ENCODE peak calls at places on chromosomes 1 and 21, in five cellular contexts. U is mesenchymal stem cell, R is IMR-90, A is neuronal stem cell, D is H1. I is an unnamed sample.

GRCh38 chr1:49102752-49103151 is 326.1 kb upstream of the BEND5 start:
- DNase-seq in U (no peak), R (no peak), A (no peak), D (no peak), I (no peak)

GRCh38 chr1:61184035-61184713 is 101.8 kb downstream of the NFIA start:
- DNase-seq in U (no peak), R (peak), A (no peak), D (no peak), I (no peak)

GRCh38 chr1:89489037-89489729 is 35.4 kb upstream of the LRRC8B start:
- DNase-seq in U (peak), R (peak), A (no peak), D (no peak), I (no peak)

GRCh38 chr1:6004412-6005123 is 12.3 kb upstream of the NPHP4 start:
- DNase-seq in U (no peak), R (no peak), A (no peak), D (no peak), I (no peak)

GRCh38 chr1:154663656-154664055 is 55.7 kb upstream of the ADAR start:
- DNase-seq in U (no peak), R (no peak), A (no peak), D (no peak), I (no peak)

GRCh38 chr1:235078927-235079381 is 49.7 kb downstream of the TOMM20 start:
- DNase-seq in U (peak), R (peak), A (no peak), D (no peak), I (no peak)

GRCh38 chr1:108007531-108007930 is 42.6 kb upstream of the VAV3 start:
- DNase-seq in U (no peak), R (no peak), A (no peak), D (no peak), I (no peak)

GRCh38 chr1:24535021-24535424 is 20.9 kb upstream of the NCMAP start:
- DNase-seq in U (no peak), R (no peak), A (no peak), D (no peak), I (no peak)

GRCh38 chr1:112673589-112674439 is 645 bp upstream of the MOV10 start:
- DNase-seq in U (peak), R (peak), A (no peak), D (no peak), I (no peak)

GRCh38 chr1:228374711-228375577 is 31.7 kb downstream of the TRIM11 start:
- DNase-seq in U (no peak), R (peak), A (no peak), D (no peak), I (no peak)

GRCh38 chr1:231626951-231627614 is 493 bp downstream of the DISC1 start:
- DNase-seq in U (peak), R (peak), A (peak), D (no peak), I (peak)

GRCh38 chr21:38956791-38957571 is 151.3 kb downstream of the ETS2 start:
- DNase-seq in U (peak), R (peak), A (no peak), D (no peak), I (no peak)

GRCh38 chr1:65420590-65421340 is at the start of the genes LEPR and LEPROT:
- DNase-seq in U (peak), R (peak), A (no peak), D (no peak), I (no peak)

GRCh38 chr1:214532070-214532469 is 19.3 kb downstream of the PTPN14 start:
- DNase-seq in U (no peak), R (no peak), A (no peak), D (no peak), I (no peak)

GRCh38 chr1:60055336-60055735 is 18.2 kb downstream of the C1orf87 start:
- DNase-seq in U (peak), R (peak), A (no peak), D (no peak), I (no peak)

GRCh38 chr1:51313961-51314777 is 16.2 kb downstream of the TTC39A start:
- DNase-seq in U (peak), R (peak), A (no peak), D (no peak), I (no peak)

GRCh38 chr1:196660912-196661311 is 9.1 kb downstream of the CFH start:
- DNase-seq in U (peak), R (peak), A (peak), D (no peak), I (no peak)

GRCh38 chr1:100347009-100347966 is 5.0 kb upstream of the CDC14A start:
- DNase-seq in U (peak), R (peak), A (no peak), D (no peak), I (no peak)

GRCh38 chr1:204014336-204014735 is 58.6 kb upstream of the SOX13 start:
- DNase-seq in U (no peak), R (no peak), A (no peak), D (no peak), I (no peak)

GRCh38 chr1:226688852-226689251 is 50.2 kb downstream of the ITPKB start:
- DNase-seq in U (no peak), R (no peak), A (no peak), D (no peak), I (no peak)

GRCh38 chr1:17342014-17342441 is 30.0 kb upstream of the PADI6 start:
- DNase-seq in U (no peak), R (no peak), A (no peak), D (no peak), I (no peak)

GRCh38 chr21:45312296-45312695 is 24.6 kb upstream of the POFUT2 start:
- DNase-seq in U (no peak), R (no peak), A (no peak), D (no peak), I (no peak)

GRCh38 chr1:115670476-115671175 is 28.9 kb downstream of the VANGL1 start:
- DNase-seq in U (no peak), R (peak), A (no peak), D (no peak), I (no peak)

GRCh38 chr21:28971171-28971570 is 21.5 kb downstream of the LTN1 start:
- DNase-seq in U (no peak), R (peak), A (peak), D (no peak), I (no peak)

GRCh38 chr1:59298710-59299346 is 1.9 kb downstream of the FGGY start:
- DNase-seq in U (no peak), R (peak), A (no peak), D (no peak), I (no peak)

GRCh38 chr1:34843392-34844251 is 15.9 kb downstream of the SMIM12 start:
- DNase-seq in U (no peak), R (no peak), A (no peak), D (no peak), I (peak)

GRCh38 chr1:74010206-74010605 is 187.8 kb downstream of the LRRIQ3 start:
- DNase-seq in U (no peak), R (no peak), A (no peak), D (no peak), I (peak)

GRCh38 chr1:104932030-104932915 is 1182.6 kb downstream of the AMY1C start:
- DNase-seq in U (no peak), R (no peak), A (no peak), D (no peak), I (no peak)

GRCh38 chr1:218711021-218711420 is 365.9 kb downstream of the TGFB2 start:
- DNase-seq in U (no peak), R (peak), A (no peak), D (no peak), I (no peak)

GRCh38 chr1:77536813-77537212 is 145.6 kb downstream of the ZZZ3 start:
- DNase-seq in U (peak), R (peak), A (no peak), D (no peak), I (no peak)

GRCh38 chr1:166164995-166165660 is 1.7 kb downstream of the FAM78B start:
- DNase-seq in U (peak), R (peak), A (peak), D (no peak), I (peak)

GRCh38 chr1:6105218-6105679 is 59.6 kb downstream of the KCNAB2 start:
- DNase-seq in U (no peak), R (no peak), A (no peak), D (no peak), I (no peak)

GRCh38 chr1:160575112-160575664 is 4.1 kb downstream of the CD84 start:
- DNase-seq in U (no peak), R (no peak), A (no peak), D (no peak), I (no peak)

GRCh38 chr1:27506703-27507102 is 16.7 kb upstream of the WASF2 start:
- DNase-seq in U (no peak), R (no peak), A (no peak), D (no peak), I (no peak)

GRCh38 chr1:27503033-27503432 is 13.1 kb upstream of the WASF2 start:
- DNase-seq in U (no peak), R (no peak), A (no peak), D (no peak), I (no peak)

GRCh38 chr1:27504588-27505419 is 14.8 kb upstream of the WASF2 start:
- DNase-seq in U (peak), R (peak), A (no peak), D (no peak), I (peak)

GRCh38 chr1:27503961-27504587 is 14.1 kb upstream of the WASF2 start:
- DNase-seq in U (no peak), R (peak), A (no peak), D (no peak), I (no peak)

DNA sequence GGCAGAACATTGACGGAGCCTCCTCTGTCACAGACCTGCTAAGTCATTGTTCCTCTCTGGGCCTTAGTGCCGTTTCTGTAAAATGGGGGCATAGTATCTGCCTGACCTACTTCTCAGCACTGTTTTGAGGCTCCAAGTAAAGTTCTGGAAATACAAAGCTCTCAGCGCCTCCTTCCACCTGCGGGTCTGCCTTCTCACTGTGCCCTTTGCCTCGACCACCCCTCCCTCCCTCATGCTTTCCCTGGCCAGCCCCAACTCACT is 15.4 kb upstream of the WASF2 start:
- DNase-seq in U (no peak), R (no peak), A (no peak), D (no peak), I (no peak)
- H4K8ac ChIP-seq in U (peak), R (peak), A (no peak), D (no peak), I (no peak)

DNA sequence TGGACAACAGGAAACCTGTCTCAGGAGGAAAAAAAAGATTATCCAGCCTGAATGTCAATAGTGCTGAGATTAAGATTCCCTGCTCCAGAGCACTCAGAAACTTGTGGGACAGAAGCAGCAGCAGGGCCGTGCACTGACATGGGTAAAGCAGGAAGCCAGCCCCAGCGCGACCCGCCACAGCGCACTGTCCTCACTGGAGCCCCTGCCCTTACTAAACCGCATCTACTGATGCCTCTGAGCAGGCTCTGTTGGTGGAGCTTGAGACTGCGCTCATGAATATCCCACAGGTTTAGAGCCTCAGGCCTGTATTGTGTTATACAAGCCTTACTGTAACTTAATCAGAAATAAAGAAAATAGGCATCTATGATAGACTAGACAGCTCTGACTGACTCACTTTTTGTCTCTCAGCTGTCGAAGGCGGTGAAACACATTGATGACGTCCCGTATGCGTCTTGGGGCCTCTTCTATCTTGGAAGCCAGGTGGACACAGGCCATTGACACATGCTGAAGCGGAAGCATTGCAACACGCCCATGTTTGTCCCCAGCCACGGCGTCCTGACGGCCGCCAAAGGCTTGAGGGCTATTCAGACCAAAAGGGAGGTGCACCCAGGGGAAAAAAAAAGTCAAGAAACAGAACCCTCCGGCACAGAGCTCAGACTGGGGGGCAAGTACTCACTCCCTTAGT is 1.2 kb downstream of the CCNL2 start:
- DNase-seq in U (peak), R (peak), A (no peak), D (no peak), I (no peak)
- H3K14ac ChIP-seq in U (no peak), R (peak), A (no peak), D (no peak), I (no peak)

GRCh38 chr1:111448482-111448917 is 556 bp downstream of the WDR77 start:
- DNase-seq in U (no peak), R (peak), A (no peak), D (no peak), I (no peak)
- H4K8ac ChIP-seq in U (peak), R (peak), A (no peak), D (peak), I (no peak)

DNA sequence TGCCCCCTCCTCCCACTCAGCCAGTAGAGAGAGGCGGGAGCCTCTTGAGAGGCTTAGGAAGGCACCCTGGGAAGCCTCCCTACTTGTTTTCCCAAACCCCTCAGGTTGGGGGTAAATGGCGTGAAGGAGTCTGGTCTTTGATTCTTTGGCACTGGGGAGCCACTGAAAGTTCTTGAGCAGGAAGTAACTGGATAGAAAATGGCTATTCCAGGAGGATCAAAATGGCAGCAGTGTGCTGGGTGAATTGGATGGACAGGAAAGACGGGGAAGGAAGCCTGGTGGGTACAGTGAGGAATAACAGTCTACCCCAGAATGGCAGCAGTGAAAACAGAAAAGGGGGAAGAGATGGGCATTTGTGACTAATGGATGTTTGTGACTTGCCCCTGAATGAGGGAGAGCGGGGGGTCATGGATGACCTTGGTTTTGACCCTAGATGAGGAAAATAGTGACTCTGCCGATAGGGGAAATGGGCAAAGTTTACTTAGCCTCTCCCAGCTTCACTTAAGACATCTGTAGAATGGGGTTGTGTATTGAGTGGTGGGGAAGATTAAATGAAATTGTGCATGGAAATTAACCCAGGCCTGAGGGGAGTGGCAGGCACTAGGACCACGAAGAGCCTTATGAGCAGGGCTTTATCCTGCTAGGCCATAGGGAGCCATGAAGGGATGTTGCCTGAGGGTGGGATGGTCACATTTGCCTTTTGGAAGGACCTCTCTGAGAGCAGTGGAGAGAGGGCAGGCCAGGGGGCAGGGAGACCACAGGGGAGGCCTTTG is 32.7 kb downstream of the TMEM51 start:
- DNase-seq in U (no peak), R (no peak), A (no peak), D (no peak), I (no peak)
- H3K14ac ChIP-seq in U (no peak), R (peak), A (no peak), D (no peak), I (no peak)

GRCh38 chr1:222912730-222913129 is 97.9 kb downstream of the DISP1 start:
- DNase-seq in U (no peak), R (peak), A (no peak), D (no peak), I (no peak)

GRCh38 chr1:222911866-222912265 is 97.0 kb downstream of the DISP1 start:
- DNase-seq in U (peak), R (peak), A (no peak), D (no peak), I (no peak)

GRCh38 chr1:222904451-222904850 is 89.6 kb downstream of the DISP1 start:
- DNase-seq in U (no peak), R (no peak), A (no peak), D (no peak), I (no peak)

GRCh38 chr1:222910699-222911098 is 95.9 kb downstream of the DISP1 start:
- DNase-seq in U (peak), R (peak), A (no peak), D (no peak), I (no peak)

DNA sequence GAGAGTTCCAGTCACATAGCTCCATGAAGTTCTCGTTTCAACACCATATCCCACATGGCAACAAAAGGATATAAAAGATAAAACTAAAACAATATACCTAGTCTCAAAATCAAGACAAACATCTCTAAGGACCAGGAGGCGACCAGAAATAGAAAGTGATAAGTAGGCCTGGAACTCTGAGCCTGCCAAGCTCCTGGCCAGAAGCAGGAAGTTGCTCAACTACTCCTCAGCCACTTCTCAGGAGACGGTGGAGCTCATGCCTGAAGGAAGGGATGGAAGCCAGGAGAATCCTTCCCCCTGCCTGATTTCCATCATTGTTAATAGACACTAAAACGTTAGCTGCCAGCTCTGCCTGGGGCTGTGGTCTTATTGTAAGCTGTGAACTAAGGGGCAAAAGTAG is 94.7 kb downstream of the DISP1 start:
- DNase-seq in U (peak), R (peak), A (no peak), D (no peak), I (no peak)
- H4K8ac ChIP-seq in U (no peak), R (peak), A (no peak), D (no peak), I (no peak)

GRCh38 chr1:2314297-2314802 is 77.0 kb downstream of the MORN1 start:
- DNase-seq in U (peak), R (peak), A (peak), D (no peak), I (peak)
- H3K14ac ChIP-seq in U (no peak), R (peak), A (no peak), D (no peak), I (peak)

GRCh38 chr1:68173283-68174172 is 58.8 kb downstream of the WLS start:
- DNase-seq in U (peak), R (peak), A (no peak), D (no peak), I (no peak)
- H4K8ac ChIP-seq in U (no peak), R (peak), A (no peak), D (no peak), I (no peak)

GRCh38 chr21:34528131-34528561 is 16.1 kb upstream of the KCNE1 start:
- DNase-seq in U (no peak), R (peak), A (no peak), D (no peak), I (no peak)

GRCh38 chr21:34533938-34534337 is 21.9 kb upstream of the KCNE1 start:
- DNase-seq in U (no peak), R (no peak), A (no peak), D (no peak), I (no peak)

GRCh38 chr21:34530264-34530663 is 18.3 kb upstream of the KCNE1 start:
- DNase-seq in U (peak), R (peak), A (no peak), D (no peak), I (no peak)

GRCh38 chr21:34534522-34534921 is 22.5 kb upstream of the KCNE1 start:
- DNase-seq in U (no peak), R (no peak), A (no peak), D (no peak), I (no peak)

GRCh38 chr21:34531399-34531798 is 19.4 kb upstream of the KCNE1 start:
- DNase-seq in U (no peak), R (no peak), A (no peak), D (no peak), I (no peak)
- H3K14ac ChIP-seq in U (no peak), R (peak), A (no peak), D (no peak), I (no peak)

DNA sequence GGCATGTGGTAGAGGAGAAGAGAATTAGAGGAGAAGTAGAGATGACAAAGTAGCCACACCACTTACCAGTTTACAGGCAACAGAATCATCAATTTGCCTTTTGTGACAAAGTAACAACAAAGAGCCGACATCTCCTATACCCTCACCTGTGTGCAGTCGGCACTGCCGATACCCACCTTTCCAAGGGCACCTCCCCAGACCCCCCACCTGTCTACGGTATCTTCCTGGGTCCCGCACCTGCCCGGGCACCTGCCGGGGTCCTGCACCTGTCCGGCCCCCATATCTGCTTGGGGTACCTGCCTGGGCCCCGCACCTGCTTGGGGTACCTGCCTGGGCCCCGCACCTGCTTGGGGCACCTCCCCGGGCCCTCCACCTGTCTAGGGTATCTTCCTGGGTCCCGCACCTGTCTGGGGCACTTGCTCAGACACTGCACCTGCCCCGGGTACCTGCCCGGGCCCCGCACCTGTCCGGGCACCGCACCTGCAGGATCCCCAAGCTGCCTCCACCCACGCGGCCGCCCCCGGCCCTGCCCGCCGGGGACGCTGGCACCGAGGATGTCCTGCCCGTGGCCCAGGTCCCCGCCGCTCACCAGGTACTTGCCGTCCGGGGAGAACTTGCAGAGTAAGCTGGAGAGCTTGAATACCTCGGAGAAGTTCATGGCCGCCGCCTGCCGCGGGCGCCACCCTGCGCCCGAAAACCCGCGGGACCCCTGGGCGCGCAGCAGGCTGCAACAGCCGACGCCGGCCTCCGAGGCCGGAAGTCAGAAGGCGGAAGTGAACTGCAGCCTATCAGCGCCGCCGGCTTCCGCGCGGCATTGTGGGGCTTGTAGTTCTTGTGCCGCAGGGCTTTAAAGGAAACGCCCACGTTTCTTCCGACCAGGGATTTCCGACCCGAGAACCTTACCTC is at the start of gene WRAP73:
- DNase-seq in U (peak), R (peak), A (peak), D (peak), I (peak)
- H4K8ac ChIP-seq in U (peak), R (peak), A (peak), D (no peak), I (no peak)